ENCODE peak calls at places on chromosomes 1 and 21, in six cellular contexts. G is A673, H is heart left ventricle, A is heart right ventricle, F is cardiac muscle cell, Y is PC-9. D is an unnamed sample.

GRCh38 chr1:53519412-53519811 is 60.2 kb downstream of the DMRTB1 start:
- DNase-seq in G (no peak), H (no peak), A (peak; percentile 37), F (peak; percentile 79), Y (no peak), D (no peak)

GRCh38 chr1:9197186-9198099 is 37.1 kb upstream of the H6PD start:
- DNase-seq in G (peak; percentile 74), H (peak; percentile 52), A (peak; percentile 58), F (no peak), Y (no peak), D (no peak)

GRCh38 chr1:221509575-221510360 is 232.1 kb downstream of the DUSP10 start:
- DNase-seq in G (no peak), H (no peak), A (no peak), F (no peak), Y (no peak), D (no peak)

GRCh38 chr1:25523512-25523911 is 19.9 kb upstream of the LDLRAP1 start:
- DNase-seq in G (no peak), H (no peak), A (no peak), F (peak; percentile 84), Y (no peak), D (no peak)

GRCh38 chr1:26697441-26697977 is 1.7 kb downstream of the ARID1A start:
- DNase-seq in G (no peak), H (peak; percentile 25), A (no peak), F (peak; percentile 30), Y (no peak), D (no peak)

GRCh38 chr1:188670837-188671236 is 1806.8 kb downstream of the BRINP3 start:
- DNase-seq in G (no peak), H (no peak), A (no peak), F (no peak), Y (peak; percentile 39), D (no peak)

GRCh38 chr1:229897540-229897939 is 169.5 kb upstream of the GALNT2 start:
- DNase-seq in G (no peak), H (no peak), A (no peak), F (no peak), Y (no peak), D (no peak)

GRCh38 chr1:117567435-117567834 is 38.4 kb upstream of the TENT5C start:
- DNase-seq in G (no peak), H (no peak), A (no peak), F (no peak), Y (no peak), D (peak; percentile 64)

GRCh38 chr1:170790175-170790574 is 126.2 kb downstream of the PRRX1 start:
- DNase-seq in G (no peak), H (no peak), A (no peak), F (no peak), Y (no peak), D (no peak)

GRCh38 chr1:28927442-28928305 is 13.3 kb downstream of the EPB41 start:
- DNase-seq in G (peak; percentile 67), H (no peak), A (no peak), F (no peak), Y (no peak), D (no peak)

GRCh38 chr1:204080163-204080903 is 7.4 kb downstream of the SOX13 start:
- DNase-seq in G (peak; percentile 97), H (peak; percentile 65), A (peak; percentile 71), F (peak; percentile 87), Y (peak; percentile 92), D (peak; percentile 64)

GRCh38 chr1:186033744-186034345 is 299.7 kb downstream of the HMCN1 start:
- DNase-seq in G (peak; percentile 49), H (no peak), A (no peak), F (no peak), Y (no peak), D (no peak)

GRCh38 chr1:203480525-203481084 is 5.0 kb downstream of the PRELP start:
- DNase-seq in G (no peak), H (no peak), A (peak; percentile 69), F (peak; percentile 23), Y (peak; percentile 76), D (peak; percentile 76)

GRCh38 chr1:151399890-151400235 is 490 bp downstream of the PSMB4 start:
- DNase-seq in G (peak; percentile 42), H (no peak), A (no peak), F (peak; percentile 30), Y (no peak), D (no peak)

GRCh38 chr1:200780545-200781444 is 42.1 kb downstream of the CAMSAP2 start:
- DNase-seq in G (no peak), H (no peak), A (no peak), F (no peak), Y (no peak), D (no peak)

GRCh38 chr1:246043556-246043955 is 463.5 kb downstream of the SMYD3 start:
- DNase-seq in G (peak; percentile 25), H (no peak), A (no peak), F (no peak), Y (no peak), D (no peak)

GRCh38 chr1:54107131-54107530 is 45.7 kb downstream of the CDCP2 start:
- DNase-seq in G (peak; percentile 10), H (no peak), A (no peak), F (no peak), Y (no peak), D (no peak)

GRCh38 chr1:19597463-19598309 is 46.4 kb upstream of the NBL1 start:
- DNase-seq in G (peak; percentile 53), H (no peak), A (no peak), F (no peak), Y (no peak), D (no peak)

GRCh38 chr1:245888809-245889208 is 618.3 kb downstream of the SMYD3 start:
- DNase-seq in G (peak; percentile 62), H (no peak), A (no peak), F (peak; percentile 38), Y (no peak), D (no peak)

GRCh38 chr1:80384037-80384830 is 1377.7 kb upstream of the ADGRL4 start:
- DNase-seq in G (no peak), H (no peak), A (no peak), F (no peak), Y (no peak), D (no peak)

GRCh38 chr1:225445644-225446297 is 17.9 kb upstream of the LBR start:
- DNase-seq in G (no peak), H (no peak), A (no peak), F (no peak), Y (peak; percentile 94), D (no peak)

GRCh38 chr1:229392936-229393335 is 41.0 kb downstream of the ACTA1 start:
- DNase-seq in G (no peak), H (no peak), A (no peak), F (no peak), Y (no peak), D (no peak)

GRCh38 chr1:14113841-14114567 is 414.0 kb downstream of the PRDM2 start:
- DNase-seq in G (peak; percentile 82), H (peak; percentile 23), A (peak; percentile 20), F (peak; percentile 73), Y (no peak), D (no peak)

GRCh38 chr1:170864784-170865538 is 70.4 kb upstream of the MROH9 start:
- DNase-seq in G (no peak), H (no peak), A (no peak), F (no peak), Y (no peak), D (no peak)

GRCh38 chr1:49050041-49050440 is 273.4 kb upstream of the BEND5 start:
- DNase-seq in G (no peak), H (no peak), A (no peak), F (no peak), Y (no peak), D (no peak)

GRCh38 chr1:199776768-199777497 is 250.6 kb upstream of the NR5A2 start:
- DNase-seq in G (no peak), H (no peak), A (no peak), F (no peak), Y (no peak), D (no peak)

GRCh38 chr21:24225432-24225831 is 1381.8 kb downstream of the MRPL39 start:
- DNase-seq in G (no peak), H (no peak), A (no peak), F (no peak), Y (peak; percentile 37), D (no peak)

GRCh38 chr21:36205962-36206361 is 49.3 kb downstream of the DOP1B start:
- DNase-seq in G (no peak), H (no peak), A (no peak), F (no peak), Y (no peak), D (no peak)

DNA sequence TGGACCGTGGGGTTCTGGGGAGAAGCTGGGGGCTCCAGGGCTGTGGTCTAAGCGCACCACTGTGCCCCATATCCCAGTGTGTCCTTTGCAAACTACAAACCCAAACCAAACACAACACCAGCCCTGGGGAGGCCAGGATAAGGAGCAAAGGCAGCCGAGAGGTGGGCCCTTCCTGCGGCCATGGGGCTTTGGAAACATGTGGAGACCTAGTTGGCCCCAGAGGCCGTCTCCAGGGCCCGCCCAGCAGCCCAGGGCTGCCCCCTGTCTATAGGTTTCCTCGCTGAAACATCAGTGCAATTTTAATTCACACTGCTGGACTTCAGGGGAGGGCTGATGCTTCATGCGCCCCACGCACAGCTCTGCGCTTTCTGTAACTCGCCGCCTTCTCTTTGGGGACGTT is 61.3 kb downstream of the PRDM16 start:
- DNase-seq in G (no peak), H (no peak), A (no peak), F (no peak), Y (no peak), D (no peak)
- H3K4me1 ChIP-seq in G (no peaks in the 10 kb centered on the region), H (peaks cover 29% of the 10 kb centered on the region), A (peaks cover 52% of the 10 kb centered on the region), F (peaks cover 43% of the 10 kb centered on the region), Y (no peaks in the 10 kb centered on the region), D (peaks cover 13% of the 10 kb centered on the region)

GRCh38 chr1:42960693-42961559 is 2.3 kb upstream of the SLC2A1 start:
- DNase-seq in G (no peak), H (no peak), A (no peak), F (no peak), Y (no peak), D (no peak)
- H3K4me3 ChIP-seq in G (no peak overlapping the region), H (no peak overlapping the region), A (no peak overlapping the region), F (no peak overlapping the region), Y (no peak overlapping the region), D (no peak overlapping the region)

DNA sequence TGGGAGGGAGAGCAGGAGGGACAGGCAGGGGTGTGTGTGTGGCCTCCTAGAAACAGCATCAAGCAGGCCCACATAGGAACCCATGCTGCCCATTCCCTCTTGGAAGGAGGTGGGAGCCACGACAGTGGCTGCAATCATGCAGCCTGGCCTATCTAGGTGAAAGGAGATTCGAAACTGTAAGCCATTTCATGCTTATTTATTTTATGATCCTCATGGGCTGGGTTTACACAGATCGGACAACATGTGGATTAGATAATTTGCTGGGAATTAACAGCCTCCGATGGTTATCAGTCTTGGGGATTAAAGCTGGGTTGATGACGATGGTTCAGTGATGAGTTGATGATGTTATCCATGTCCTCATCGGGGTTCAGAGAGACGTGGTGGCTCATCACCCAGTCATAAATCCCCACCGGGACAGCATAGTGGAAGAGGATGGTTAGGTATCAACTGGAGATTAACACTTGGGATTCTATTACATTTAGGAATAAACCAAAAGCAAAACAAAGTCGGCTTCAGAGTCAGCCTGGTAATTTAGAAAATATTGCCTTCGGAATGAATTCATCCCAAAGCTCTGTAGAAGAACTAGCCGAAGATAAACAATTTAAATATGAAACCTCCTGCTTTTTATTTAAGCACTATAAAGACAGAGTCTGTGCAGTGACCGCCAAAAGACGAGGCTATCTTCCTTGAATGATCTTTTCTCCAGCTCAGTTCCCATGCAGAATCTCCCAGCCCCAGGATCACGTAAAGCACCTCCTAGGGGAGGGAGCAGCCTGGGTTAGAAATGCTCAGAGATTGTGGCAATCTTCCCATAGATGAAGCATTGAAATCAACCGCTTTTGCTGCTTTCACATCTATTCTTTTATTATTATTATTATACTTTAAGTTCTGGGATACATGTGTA is 252.7 kb downstream of the FOXD2 start:
- DNase-seq in G (no peak), H (no peak), A (no peak), F (no peak), Y (no peak), D (peak; percentile 1)
- H3K4me1 ChIP-seq in G (no peaks in the 10 kb centered on the region), H (no peaks in the 10 kb centered on the region), A (no peaks in the 10 kb centered on the region), F (peaks cover 10% of the 10 kb centered on the region), Y (no peaks in the 10 kb centered on the region), D (no peaks in the 10 kb centered on the region)

GRCh38 chr1:174197088-174197487 is 37.8 kb downstream of the RABGAP1L start:
- DNase-seq in G (no peak), H (no peak), A (no peak), F (no peak), Y (no peak), D (no peak)
- H3K4me3 ChIP-seq in G (no peak overlapping the region), H (no peak overlapping the region), A (no peak overlapping the region), F (no peak overlapping the region), Y (no peak overlapping the region), D (no peak overlapping the region)